ENCODE peak calls at places on chromosomes 16 and 17, in seven cellular contexts. Y is heart left ventricle, X is H54, W is A549, U is NB4, H is body of pancreas, G is tibial nerve. V is an unnamed sample.

GRCh38 chr17:73641779-73642580 is 2.3 kb downstream of the SDK2 start:
- DNase-seq in G (no peak), Y (no peak), W (no peak), X (no peak), H (no peak), U (no peak), V (no peak)

GRCh38 chr17:41816637-41817320 is 4.0 kb downstream of the FKBP10 start:
- DNase-seq in Y (no peak), W (no peak), H (no peak), X (no peak), G (no peak), U (no peak), V (no peak)

GRCh38 chr16:84643180-84643583 is 5.1 kb upstream of the KLHL36 start:
- DNase-seq in H (peak), G (peak), W (no peak), X (peak), U (peak), Y (peak), V (no peak)

GRCh38 chr17:75697651-75698291 is 23.5 kb upstream of the ITGB4 start:
- DNase-seq in X (no peak), G (no peak), W (no peak), U (no peak), H (peak), Y (no peak), V (no peak)

GRCh38 chr16:1526608-1527555 is 6.6 kb upstream of the TMEM204 start:
- DNase-seq in W (no peak), G (no peak), U (no peak), Y (no peak), X (no peak), H (no peak), V (no peak)

GRCh38 chr17:30886187-30886586 is 19.9 kb downstream of the TEFM start:
- DNase-seq in Y (no peak), U (no peak), G (no peak), W (no peak), X (no peak), H (no peak), V (no peak)

GRCh38 chr16:69838417-69838990 is 76.4 kb downstream of the WWP2 start:
- DNase-seq in H (peak), Y (peak), U (no peak), G (no peak), W (no peak), X (no peak), V (no peak)

GRCh38 chr16:10765772-10766171 is 22.1 kb downstream of the NUBP1 start:
- DNase-seq in U (no peak), W (no peak), G (no peak), X (no peak), Y (no peak), H (no peak), V (no peak)

GRCh38 chr16:85055503-85056210 is 28.1 kb downstream of the KIAA0513 start:
- DNase-seq in Y (peak), H (no peak), G (peak), X (peak), W (no peak), U (peak), V (peak)

GRCh38 chr17:15931394-15931793 is 13.5 kb upstream of the ADORA2B start:
- DNase-seq in U (no peak), H (no peak), X (no peak), G (no peak), Y (no peak), W (no peak), V (no peak)

GRCh38 chr16:87311387-87311786 is 5.8 kb downstream of the C16orf95 start:
- DNase-seq in H (no peak), Y (no peak), U (no peak), G (no peak), W (no peak), X (no peak), V (no peak)

GRCh38 chr16:14199199-14199598 is 128.1 kb downstream of the MRTFB start:
- DNase-seq in U (no peak), Y (no peak), H (no peak), G (no peak), X (no peak), W (no peak), V (no peak)

GRCh38 chr17:79019631-79020584 is 4.1 kb upstream of the C1QTNF1 start:
- DNase-seq in Y (peak), G (peak), U (peak), H (peak), W (peak), X (no peak), V (peak)

GRCh38 chr17:10271004-10271620 is 72.7 kb upstream of the GAS7 start:
- DNase-seq in Y (no peak), U (peak), X (no peak), G (no peak), W (no peak), H (no peak), V (no peak)

GRCh38 chr16:80039777-80040176 is 439.2 kb upstream of the MAF start:
- DNase-seq in H (no peak), Y (no peak), W (no peak), G (no peak), U (no peak), X (no peak), V (no peak)

GRCh38 chr16:86167061-86167460 is 268.1 kb downstream of the IRF8 start:
- DNase-seq in H (no peak), X (no peak), Y (no peak), U (no peak), W (no peak), G (no peak), V (no peak)

GRCh38 chr16:3020604-3021448 is 658 bp downstream of the TNFRSF12A start:
- DNase-seq in G (peak), Y (peak), W (peak), X (peak), H (peak), U (peak), V (peak)

GRCh38 chr16:15440852-15441251 is 6.5 kb downstream of the BMERB1 start:
- DNase-seq in W (peak), H (no peak), G (no peak), X (peak), Y (no peak), U (no peak), V (no peak)

GRCh38 chr16:17194190-17194780 is 276.5 kb downstream of the XYLT1 start:
- DNase-seq in G (peak), H (peak), Y (peak), U (peak), W (peak), X (no peak), V (peak)

GRCh38 chr17:60695960-60696359 is 18.3 kb downstream of the BCAS3 start:
- DNase-seq in U (no peak), H (no peak), W (no peak), X (no peak), G (no peak), Y (no peak), V (no peak)

GRCh38 chr17:28969706-28970393 is 18.5 kb upstream of the PHF12 start:
- DNase-seq in Y (no peak), W (no peak), U (no peak), X (no peak), G (no peak), H (no peak), V (no peak)

DNA sequence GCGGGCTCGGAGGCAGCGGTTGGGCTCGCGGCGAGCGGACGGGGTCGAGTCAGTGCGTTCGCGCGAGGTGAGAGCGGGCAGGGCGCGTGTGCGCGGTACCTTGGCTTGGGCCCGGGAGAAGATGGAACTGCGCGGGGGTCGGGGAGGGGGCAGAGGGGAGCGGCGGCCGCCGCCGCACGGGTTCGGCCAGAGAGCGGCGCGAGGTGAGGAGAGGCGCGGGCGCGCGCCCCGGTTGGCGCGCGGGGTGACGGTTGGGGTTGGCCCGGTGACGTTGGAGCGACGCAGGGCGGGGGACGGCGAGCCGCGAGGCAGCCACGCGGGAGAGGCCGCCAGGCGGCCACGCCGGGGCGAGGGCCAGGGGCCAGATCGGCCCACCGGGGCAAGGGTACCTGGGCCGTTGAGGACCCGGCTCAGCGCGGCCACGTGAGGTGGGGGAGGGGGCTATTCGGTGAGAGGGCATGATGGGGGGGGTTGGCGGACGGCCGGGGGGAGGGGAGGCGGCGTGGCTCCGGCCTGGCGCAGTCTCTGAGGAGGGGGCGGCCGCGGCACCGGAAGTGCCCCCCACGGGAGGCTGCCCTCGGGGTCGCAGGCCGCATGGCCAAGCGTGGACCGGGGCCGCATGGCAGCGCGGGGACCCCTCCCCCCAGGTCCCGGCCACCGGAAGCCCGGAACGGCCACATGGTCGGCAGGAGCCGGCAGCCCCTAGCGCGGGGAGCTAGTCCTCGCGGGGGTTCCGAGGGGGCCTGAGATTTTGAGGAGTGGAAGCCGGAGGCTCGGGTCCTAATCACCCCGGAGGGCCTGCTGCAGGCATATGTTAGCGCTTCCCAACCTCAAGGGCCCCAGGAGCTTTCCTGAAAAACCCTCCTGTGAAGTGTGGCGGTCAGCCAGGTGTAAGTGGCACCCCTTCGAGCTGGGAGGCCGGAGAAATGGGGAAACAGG is 527 bp downstream of the EIF5A start:
- DNase-seq in U (peak), Y (no peak), G (no peak), H (peak), X (no peak), W (peak), V (peak)
- TF ChIP-seq POLR2A in U (no peak), Y (peak), G (no peak), H (no peak), X (no peak), W (no peak), V (no peak)

GRCh38 chr16:11914759-11915643 is 755 bp downstream of the GSPT1 start:
- DNase-seq in H (peak), G (no peak), W (peak), U (peak), Y (peak), X (peak), V (peak)
- TF ChIP-seq POLR2A in H (peak), G (no peak), W (no peak), U (no peak), Y (no peak), X (peak), V (peak)

DNA sequence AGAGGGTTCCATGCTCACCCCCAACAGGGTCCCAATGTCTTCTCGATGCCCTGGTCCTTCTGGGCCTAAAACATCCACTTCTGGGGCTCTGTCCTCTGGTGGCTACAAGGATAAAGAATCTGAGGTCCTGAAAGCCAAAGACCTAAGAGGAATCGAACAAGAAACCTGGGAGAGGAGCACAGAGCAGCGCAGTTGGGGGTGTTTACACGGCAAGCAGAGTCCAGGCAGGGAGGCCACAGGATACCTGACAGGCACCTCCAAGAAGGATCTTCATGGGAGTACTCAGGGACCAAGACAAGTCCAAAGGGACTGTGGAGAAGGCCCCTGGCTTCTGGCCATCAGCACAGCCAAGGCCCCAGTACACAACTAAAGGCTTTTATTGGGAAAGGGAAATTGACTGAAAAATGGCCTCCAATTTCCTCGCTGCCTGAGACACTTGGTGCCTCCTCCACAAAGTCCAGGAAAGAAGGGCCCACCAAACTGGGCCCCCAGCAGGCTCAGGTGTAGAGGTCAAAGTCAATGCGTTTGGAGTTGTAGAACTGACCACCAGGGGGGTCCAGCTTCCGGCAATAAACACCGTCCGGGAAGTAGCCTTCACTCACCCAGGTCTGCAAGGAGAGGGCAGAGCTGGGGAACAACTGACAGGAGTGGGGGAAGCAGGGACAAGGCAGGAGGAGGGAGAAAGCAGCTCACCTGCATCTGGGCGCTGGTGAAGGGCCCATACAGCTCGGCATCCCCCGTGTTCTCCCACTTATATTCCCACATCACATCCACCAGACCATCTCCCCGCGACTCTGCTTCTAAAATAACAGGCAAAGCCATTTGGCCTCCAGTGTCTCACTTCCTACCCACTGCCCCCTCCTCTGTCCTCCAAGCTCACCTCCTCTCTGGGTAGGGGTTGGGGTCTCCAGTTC is 2.4 kb downstream of the CD2BP2 start:
- DNase-seq in X (no peak), G (no peak), U (no peak), W (no peak), H (no peak), Y (no peak), V (no peak)
- TF ChIP-seq POLR2A in X (no peak), G (no peak), U (no peak), W (no peak), H (no peak), Y (no peak), V (no peak)

GRCh38 chr17:1627987-1628855 is at the start of gene SLC43A2:
- DNase-seq in W (peak), G (peak), Y (peak), U (peak), X (peak), H (peak), V (peak)
- TF ChIP-seq POLR2A in W (peak), G (no peak), Y (no peak), U (no peak), X (no peak), H (peak), V (peak)

DNA sequence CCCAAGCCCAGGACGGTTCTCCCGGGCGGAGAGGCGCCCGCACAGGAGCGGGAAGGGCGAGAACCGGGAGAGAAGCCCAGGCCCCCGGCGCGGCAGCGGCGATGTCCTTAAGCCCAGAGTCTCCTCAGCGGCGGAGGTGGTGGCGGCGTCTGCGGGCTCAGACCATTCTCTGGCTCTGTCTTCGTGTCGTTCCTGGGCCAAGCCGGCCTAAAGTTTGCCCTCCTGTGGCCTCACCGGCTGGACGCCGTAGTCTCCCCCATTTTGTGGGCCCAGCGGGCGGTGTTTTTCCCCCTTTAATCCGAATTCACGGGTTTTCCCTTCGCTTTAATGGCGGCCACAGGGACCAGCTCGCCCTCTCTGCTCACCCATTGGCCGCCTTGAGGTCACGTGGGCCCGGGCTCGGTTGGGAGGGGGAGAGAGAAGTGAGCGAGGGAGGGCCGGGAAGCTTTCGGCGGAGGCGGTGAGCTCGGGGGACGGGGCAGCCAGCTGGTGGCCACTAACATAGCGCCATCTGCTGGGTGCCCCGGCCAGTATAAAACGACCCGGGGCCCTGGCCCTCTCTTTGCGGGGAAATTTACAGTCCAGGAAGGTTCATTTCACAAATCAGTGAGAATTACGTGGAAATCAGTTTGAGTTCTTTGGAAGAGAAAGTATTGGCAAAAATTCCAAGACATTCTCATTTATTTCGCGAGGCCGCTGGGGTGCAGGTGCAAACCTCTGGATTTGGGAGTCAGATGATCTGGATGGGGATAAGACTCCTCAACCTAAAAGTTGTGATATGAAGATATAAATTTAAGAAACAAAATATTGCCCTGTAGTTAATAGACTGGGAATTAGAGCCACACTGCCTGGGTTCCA is 762 bp upstream of the MED13 start:
- DNase-seq in X (peak), Y (peak), H (peak), W (peak), G (peak), U (peak), V (peak)
- TF ChIP-seq POLR2A in X (peak), Y (peak), H (peak), W (peak), G (peak), U (peak), V (peak)

GRCh38 chr16:66751135-66751991 is at the start of gene DYNC1LI2:
- DNase-seq in U (peak), Y (peak), W (peak), G (peak), H (peak), X (peak), V (peak)
- TF ChIP-seq POLR2A in U (peak), Y (no peak), W (peak), G (peak), H (peak), X (peak), V (peak)

V was measured in erythroblast.